ENCODE peak calls at places on chromosomes 11 and 22, in four cellular contexts. A is NCI-H69, W is kidney tubule cell, B is breast epithelium. V is an unnamed sample.

GRCh38 chr22:49180683-49181024 is 647.0 kb downstream of the BRD1 start:
- DNase-seq in W (no peak), A (no peak), B (no peak), V (no peak)

GRCh38 chr11:75557649-75558494 is 4.2 kb upstream of the SERPINH1 start:
- DNase-seq in A (no peak), B (no peak), W (no peak), V (no peak)

GRCh38 chr11:110984147-110984546 is 261.4 kb upstream of the POU2AF2 start:
- DNase-seq in A (no peak), W (peak; percentile 76), B (no peak), V (no peak)

GRCh38 chr11:70547386-70547785 is 149.1 kb downstream of the CTTN start:
- DNase-seq in A (no peak), B (no peak), W (no peak), V (no peak)

GRCh38 chr11:65321076-65321475 is 6.4 kb downstream of the CDC42EP2 start:
- DNase-seq in W (no peak), A (no peak), B (no peak), V (no peak)

GRCh38 chr22:47921906-47922305 is 1159.5 kb downstream of the TBC1D22A start:
- DNase-seq in A (no peak), B (no peak), W (no peak), V (no peak)

GRCh38 chr22:40679964-40680818 is 907 bp downstream of the MCHR1 start:
- DNase-seq in W (no peak), B (no peak), A (peak; percentile 64), V (peak; percentile 72)

GRCh38 chr11:84261707-84262106 is 975.5 kb upstream of the CCDC90B start:
- DNase-seq in A (peak; percentile 40), B (no peak), W (peak; percentile 30), V (peak; percentile 17)

GRCh38 chr22:35629406-35630234 is 12.5 kb upstream of the MB start:
- DNase-seq in W (peak; percentile 99), A (peak; percentile 58), B (peak; percentile 70), V (peak; percentile 57)

GRCh38 chr11:78740175-78741161 is 165.8 kb upstream of the NARS2 start:
- DNase-seq in W (no peak), B (no peak), A (no peak), V (no peak)

GRCh38 chr11:32081129-32081641 is 9.7 kb upstream of the RCN1 start:
- DNase-seq in B (no peak), A (peak; percentile 92), W (peak; percentile 70), V (no peak)

GRCh38 chr22:48892571-48893287 is 934.9 kb downstream of the BRD1 start:
- DNase-seq in A (no peak), B (no peak), W (no peak), V (peak; percentile 15)

GRCh38 chr11:26227311-26227710 is 104.6 kb upstream of the ANO3 start:
- DNase-seq in W (peak; percentile 76), A (peak; percentile 34), B (no peak), V (no peak)

GRCh38 chr22:47333625-47334024 is 571.2 kb downstream of the TBC1D22A start:
- DNase-seq in A (peak; percentile 61), B (no peak), W (peak; percentile 45), V (no peak)

GRCh38 chr11:124233376-124233775 is 7.5 kb upstream of the OR8G1 start:
- DNase-seq in B (no peak), A (no peak), W (no peak), V (no peak)

GRCh38 chr22:40050258-40050657 is 55.5 kb downstream of the FAM83F start:
- DNase-seq in W (no peak), B (no peak), A (no peak), V (no peak)

GRCh38 chr22:48629631-48630443 is 1197.8 kb downstream of the BRD1 start:
- DNase-seq in A (peak; percentile 54), B (no peak), W (no peak), V (peak; percentile 65)

GRCh38 chr22:39490135-39490798 is 11.8 kb upstream of the MIEF1 start:
- DNase-seq in A (peak; percentile 91), W (peak; percentile 63), B (peak; percentile 73), V (peak; percentile 97)

GRCh38 chr11:72081184-72081644 is 564 bp downstream of the LRRC51 start:
- DNase-seq in A (no peak), B (no peak), W (no peak), V (no peak)

GRCh38 chr11:1649021-1649420 is 19.4 kb downstream of the KRTAP5-5 start:
- DNase-seq in B (peak; percentile 35), W (no peak), A (no peak), V (no peak)

GRCh38 chr11:10673476-10674062 is 20.0 kb downstream of the IRAG1 start:
- DNase-seq in W (no peak), A (no peak), B (no peak), V (no peak)